ENCODE peak calls at places on chromosome 22, in ten cellular contexts. One of them, this sample, is unnamed. For H3K27me3 and H3K4me1, the result is how much of the 10 kb centered on the place peaks cover.

GRCh38 chr22:22425783-22426624 is 82.5 kb downstream of the ZNF280B start:
- DNase-seq in hepatocyte: no peak
- DNase-seq in transverse colon: no peak
- DNase-seq in fibroblast of lung: no peak
- DNase-seq in PC-9: no peak
- DNase-seq in CD8-positive, alpha-beta T cell: no peak
- DNase-seq in mammary epithelial cell: no peak
- DNase-seq in heart right ventricle: no peak
- DNase-seq in upper lobe of right lung: no peak
- DNase-seq in esophagus squamous epithelium: no peak
- DNase-seq in this sample: no peak

GRCh38 chr22:21926728-21927127 is 25.9 kb downstream of the PPM1F start:
- DNase-seq in hepatocyte: no peak
- DNase-seq in transverse colon: no peak
- DNase-seq in fibroblast of lung: no peak
- DNase-seq in PC-9: no peak
- DNase-seq in CD8-positive, alpha-beta T cell: no peak
- DNase-seq in mammary epithelial cell: no peak
- DNase-seq in heart right ventricle: no peak
- DNase-seq in upper lobe of right lung: no peak
- DNase-seq in esophagus squamous epithelium: no peak
- DNase-seq in this sample: no peak

GRCh38 chr22:30665266-30665665 is 2.4 kb downstream of the DUSP18 start:
- DNase-seq in hepatocyte: no peak
- DNase-seq in transverse colon: peak
- DNase-seq in fibroblast of lung: no peak
- DNase-seq in PC-9: no peak
- DNase-seq in CD8-positive, alpha-beta T cell: no peak
- DNase-seq in mammary epithelial cell: no peak
- DNase-seq in heart right ventricle: no peak
- DNase-seq in upper lobe of right lung: no peak
- DNase-seq in esophagus squamous epithelium: no peak
- DNase-seq in this sample: no peak

GRCh38 chr22:35739642-35740041 is 22.0 kb downstream of the APOL5 start:
- DNase-seq in hepatocyte: no peak
- DNase-seq in transverse colon: no peak
- DNase-seq in fibroblast of lung: no peak
- DNase-seq in PC-9: no peak
- DNase-seq in CD8-positive, alpha-beta T cell: no peak
- DNase-seq in mammary epithelial cell: no peak
- DNase-seq in heart right ventricle: no peak
- DNase-seq in upper lobe of right lung: no peak
- DNase-seq in esophagus squamous epithelium: no peak
- DNase-seq in this sample: peak

GRCh38 chr22:28951969-28952521 is 68.7 kb downstream of the ZNRF3 start:
- DNase-seq in hepatocyte: peak
- DNase-seq in transverse colon: peak
- DNase-seq in fibroblast of lung: peak
- DNase-seq in PC-9: no peak
- DNase-seq in CD8-positive, alpha-beta T cell: no peak
- DNase-seq in mammary epithelial cell: no peak
- DNase-seq in heart right ventricle: no peak
- DNase-seq in upper lobe of right lung: no peak
- DNase-seq in esophagus squamous epithelium: no peak
- DNase-seq in this sample: peak

GRCh38 chr22:29117799-29118477 is 45.1 kb downstream of the KREMEN1 start:
- DNase-seq in hepatocyte: no peak
- DNase-seq in transverse colon: no peak
- DNase-seq in fibroblast of lung: peak
- DNase-seq in PC-9: peak
- DNase-seq in CD8-positive, alpha-beta T cell: no peak
- DNase-seq in mammary epithelial cell: no peak
- DNase-seq in heart right ventricle: no peak
- DNase-seq in upper lobe of right lung: no peak
- DNase-seq in esophagus squamous epithelium: no peak
- DNase-seq in this sample: no peak

GRCh38 chr22:48858856-48859255 is 968.8 kb downstream of the BRD1 start:
- DNase-seq in hepatocyte: no peak
- DNase-seq in transverse colon: no peak
- DNase-seq in fibroblast of lung: no peak
- DNase-seq in PC-9: no peak
- DNase-seq in CD8-positive, alpha-beta T cell: no peak
- DNase-seq in mammary epithelial cell: no peak
- DNase-seq in heart right ventricle: no peak
- DNase-seq in upper lobe of right lung: no peak
- DNase-seq in esophagus squamous epithelium: no peak
- DNase-seq in this sample: no peak

GRCh38 chr22:25953919-25954318 is 211.9 kb downstream of the MYO18B start:
- DNase-seq in hepatocyte: no peak
- DNase-seq in transverse colon: no peak
- DNase-seq in fibroblast of lung: no peak
- DNase-seq in PC-9: no peak
- DNase-seq in CD8-positive, alpha-beta T cell: no peak
- DNase-seq in mammary epithelial cell: no peak
- DNase-seq in heart right ventricle: no peak
- DNase-seq in upper lobe of right lung: no peak
- DNase-seq in esophagus squamous epithelium: no peak
- DNase-seq in this sample: no peak

GRCh38 chr22:35538801-35539321 is 1.8 kb upstream of the RASD2 start:
- DNase-seq in hepatocyte: no peak
- DNase-seq in transverse colon: peak
- DNase-seq in fibroblast of lung: no peak
- DNase-seq in PC-9: no peak
- DNase-seq in CD8-positive, alpha-beta T cell: peak
- DNase-seq in mammary epithelial cell: peak
- DNase-seq in heart right ventricle: no peak
- DNase-seq in upper lobe of right lung: no peak
- DNase-seq in esophagus squamous epithelium: no peak
- DNase-seq in this sample: peak

GRCh38 chr22:16949561-16949960 is 58.5 kb downstream of the GAB4 start:
- DNase-seq in hepatocyte: no peak
- DNase-seq in transverse colon: no peak
- DNase-seq in fibroblast of lung: no peak
- DNase-seq in PC-9: no peak
- DNase-seq in CD8-positive, alpha-beta T cell: no peak
- DNase-seq in mammary epithelial cell: no peak
- DNase-seq in heart right ventricle: no peak
- DNase-seq in upper lobe of right lung: no peak
- DNase-seq in esophagus squamous epithelium: no peak
- DNase-seq in this sample: no peak

GRCh38 chr22:22884010-22884887 is 3.4 kb upstream of the IGLL5 start:
- DNase-seq in hepatocyte: peak
- DNase-seq in transverse colon: peak
- DNase-seq in fibroblast of lung: peak
- DNase-seq in PC-9: no peak
- DNase-seq in CD8-positive, alpha-beta T cell: peak
- DNase-seq in mammary epithelial cell: peak
- DNase-seq in heart right ventricle: no peak
- DNase-seq in upper lobe of right lung: no peak
- DNase-seq in esophagus squamous epithelium: no peak
- DNase-seq in this sample: peak

GRCh38 chr22:38802671-38803121 is 8.8 kb upstream of the DNAL4 start:
- DNase-seq in hepatocyte: peak
- DNase-seq in transverse colon: peak
- DNase-seq in fibroblast of lung: peak
- DNase-seq in PC-9: peak
- DNase-seq in CD8-positive, alpha-beta T cell: no peak
- DNase-seq in mammary epithelial cell: peak
- DNase-seq in heart right ventricle: peak
- DNase-seq in upper lobe of right lung: no peak
- DNase-seq in esophagus squamous epithelium: no peak
- DNase-seq in this sample: peak

DNA sequence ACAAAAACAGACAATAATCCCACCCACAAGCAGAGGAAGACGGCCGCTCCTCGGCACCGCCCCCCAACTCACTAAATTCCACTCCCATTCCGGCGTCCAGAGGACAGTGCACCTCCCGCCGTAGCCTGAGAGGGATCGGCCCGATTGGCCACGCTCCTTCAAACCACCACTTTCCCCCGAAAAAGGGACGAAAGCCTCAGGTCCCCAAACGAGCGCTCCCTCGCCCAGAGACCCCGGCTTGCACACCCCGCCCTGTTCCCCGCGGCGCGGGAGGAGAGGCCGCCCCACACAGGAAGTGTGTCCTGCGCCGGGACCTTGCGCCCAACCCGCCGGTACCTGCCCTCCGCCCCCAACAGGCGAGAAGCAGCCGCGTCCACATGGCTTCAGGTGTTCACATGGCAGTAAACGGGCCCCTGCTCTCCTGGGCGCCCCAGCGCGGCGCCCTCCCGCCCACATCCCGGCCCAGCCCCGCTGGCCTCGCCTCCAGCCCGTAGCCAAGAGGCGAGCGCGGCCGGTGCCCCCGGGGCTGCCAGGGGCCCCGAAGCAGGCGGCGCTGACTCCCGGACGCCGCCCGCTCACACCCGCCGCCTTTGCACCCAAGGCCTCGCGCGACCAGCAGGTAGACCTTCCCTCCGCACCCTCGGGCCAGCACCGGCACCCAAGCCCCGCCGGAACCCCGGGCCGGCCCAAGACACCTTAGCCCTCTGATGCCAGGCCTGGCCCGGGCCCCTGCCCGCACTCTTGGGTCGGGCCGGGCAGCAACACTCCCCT is 861 bp downstream of the TCF20 start:
- DNase-seq in hepatocyte: peak
- DNase-seq in transverse colon: peak
- DNase-seq in fibroblast of lung: no peak
- DNase-seq in PC-9: peak
- DNase-seq in CD8-positive, alpha-beta T cell: peak
- DNase-seq in mammary epithelial cell: peak
- DNase-seq in heart right ventricle: peak
- DNase-seq in upper lobe of right lung: peak
- DNase-seq in esophagus squamous epithelium: no peak
- DNase-seq in this sample: peak
- TF ChIP-seq CTCF in hepatocyte: no peak
- TF ChIP-seq CTCF in transverse colon: no peak
- TF ChIP-seq CTCF in fibroblast of lung: no peak
- TF ChIP-seq CTCF in PC-9: no peak
- TF ChIP-seq CTCF in CD8-positive, alpha-beta T cell: peak
- TF ChIP-seq CTCF in mammary epithelial cell: no peak
- TF ChIP-seq CTCF in heart right ventricle: no peak
- TF ChIP-seq CTCF in upper lobe of right lung: no peak
- TF ChIP-seq CTCF in esophagus squamous epithelium: no peak
- TF ChIP-seq CTCF in this sample: no peak

GRCh38 chr22:42708393-42708792 is 12.3 kb downstream of the A4GALT start:
- DNase-seq in hepatocyte: no peak
- DNase-seq in transverse colon: no peak
- DNase-seq in fibroblast of lung: no peak
- DNase-seq in PC-9: no peak
- DNase-seq in CD8-positive, alpha-beta T cell: no peak
- DNase-seq in mammary epithelial cell: no peak
- DNase-seq in heart right ventricle: no peak
- DNase-seq in upper lobe of right lung: no peak
- DNase-seq in esophagus squamous epithelium: no peak
- DNase-seq in this sample: no peak
- H3K27me3 ChIP-seq in hepatocyte: under half
- H3K27me3 ChIP-seq in transverse colon: under half
- H3K27me3 ChIP-seq in fibroblast of lung: under half
- H3K27me3 ChIP-seq in PC-9: under half
- H3K27me3 ChIP-seq in CD8-positive, alpha-beta T cell: under half
- H3K27me3 ChIP-seq in mammary epithelial cell: under half
- H3K27me3 ChIP-seq in heart right ventricle: under half
- H3K27me3 ChIP-seq in upper lobe of right lung: under half
- H3K27me3 ChIP-seq in esophagus squamous epithelium: under half
- H3K27me3 ChIP-seq in this sample: under half

GRCh38 chr22:37660709-37661045 is 2.2 kb downstream of the PDXP start:
- DNase-seq in hepatocyte: no peak
- DNase-seq in transverse colon: no peak
- DNase-seq in fibroblast of lung: no peak
- DNase-seq in PC-9: no peak
- DNase-seq in CD8-positive, alpha-beta T cell: no peak
- DNase-seq in mammary epithelial cell: no peak
- DNase-seq in heart right ventricle: no peak
- DNase-seq in upper lobe of right lung: no peak
- DNase-seq in esophagus squamous epithelium: no peak
- DNase-seq in this sample: no peak

GRCh38 chr22:37659066-37659896 is 758 bp downstream of the PDXP start:
- DNase-seq in hepatocyte: peak
- DNase-seq in transverse colon: peak
- DNase-seq in fibroblast of lung: no peak
- DNase-seq in PC-9: no peak
- DNase-seq in CD8-positive, alpha-beta T cell: no peak
- DNase-seq in mammary epithelial cell: no peak
- DNase-seq in heart right ventricle: no peak
- DNase-seq in upper lobe of right lung: no peak
- DNase-seq in esophagus squamous epithelium: no peak
- DNase-seq in this sample: peak

GRCh38 chr22:37659897-37660708 is 1.6 kb downstream of the PDXP start:
- DNase-seq in hepatocyte: no peak
- DNase-seq in transverse colon: peak
- DNase-seq in fibroblast of lung: no peak
- DNase-seq in PC-9: no peak
- DNase-seq in CD8-positive, alpha-beta T cell: no peak
- DNase-seq in mammary epithelial cell: no peak
- DNase-seq in heart right ventricle: no peak
- DNase-seq in upper lobe of right lung: no peak
- DNase-seq in esophagus squamous epithelium: no peak
- DNase-seq in this sample: no peak

GRCh38 chr22:37657590-37658132 is 862 bp upstream of the PDXP start:
- DNase-seq in hepatocyte: no peak
- DNase-seq in transverse colon: no peak
- DNase-seq in fibroblast of lung: no peak
- DNase-seq in PC-9: peak
- DNase-seq in CD8-positive, alpha-beta T cell: no peak
- DNase-seq in mammary epithelial cell: peak
- DNase-seq in heart right ventricle: no peak
- DNase-seq in upper lobe of right lung: no peak
- DNase-seq in esophagus squamous epithelium: no peak
- DNase-seq in this sample: no peak

GRCh38 chr22:37658133-37659065 is at the start of gene PDXP:
- DNase-seq in hepatocyte: peak
- DNase-seq in transverse colon: peak
- DNase-seq in fibroblast of lung: peak
- DNase-seq in PC-9: peak
- DNase-seq in CD8-positive, alpha-beta T cell: peak
- DNase-seq in mammary epithelial cell: peak
- DNase-seq in heart right ventricle: peak
- DNase-seq in upper lobe of right lung: peak
- DNase-seq in esophagus squamous epithelium: peak
- DNase-seq in this sample: peak
- H3K4me1 ChIP-seq in hepatocyte: under half
- H3K4me1 ChIP-seq in transverse colon: under half
- H3K4me1 ChIP-seq in fibroblast of lung: under half
- H3K4me1 ChIP-seq in PC-9: under half
- H3K4me1 ChIP-seq in CD8-positive, alpha-beta T cell: under half
- H3K4me1 ChIP-seq in mammary epithelial cell: under half
- H3K4me1 ChIP-seq in heart right ventricle: half or more
- H3K4me1 ChIP-seq in upper lobe of right lung: under half
- H3K4me1 ChIP-seq in esophagus squamous epithelium: under half
- H3K4me1 ChIP-seq in this sample: under half

DNA sequence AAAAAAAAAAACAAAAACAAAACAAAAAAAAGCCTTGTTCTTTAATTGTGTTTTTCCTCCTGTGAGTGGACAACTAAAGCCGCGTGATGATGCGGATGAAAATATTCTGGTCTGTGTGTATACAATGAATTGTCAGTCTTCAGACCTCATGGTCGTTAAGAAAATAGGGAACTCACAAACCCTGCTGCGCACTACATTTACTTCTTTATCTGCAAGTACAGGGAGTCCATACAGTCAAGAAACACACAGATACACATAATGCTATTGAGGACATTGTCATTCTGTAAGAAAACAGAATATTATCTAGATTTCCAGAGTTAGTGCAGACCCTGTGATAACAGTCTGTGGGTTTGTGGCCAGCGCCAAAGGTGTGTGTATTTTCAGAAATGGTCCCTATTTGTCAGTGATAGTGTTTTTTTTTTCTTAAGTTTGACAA is 17.3 kb upstream of the ADSL start:
- DNase-seq in hepatocyte: no peak
- DNase-seq in transverse colon: no peak
- DNase-seq in fibroblast of lung: no peak
- DNase-seq in PC-9: no peak
- DNase-seq in CD8-positive, alpha-beta T cell: no peak
- DNase-seq in mammary epithelial cell: no peak
- DNase-seq in heart right ventricle: no peak
- DNase-seq in upper lobe of right lung: no peak
- DNase-seq in esophagus squamous epithelium: no peak
- DNase-seq in this sample: no peak
- TF ChIP-seq CTCF in hepatocyte: no peak
- TF ChIP-seq CTCF in transverse colon: no peak
- TF ChIP-seq CTCF in fibroblast of lung: no peak
- TF ChIP-seq CTCF in PC-9: no peak
- TF ChIP-seq CTCF in CD8-positive, alpha-beta T cell: no peak
- TF ChIP-seq CTCF in mammary epithelial cell: no peak
- TF ChIP-seq CTCF in heart right ventricle: no peak
- TF ChIP-seq CTCF in upper lobe of right lung: no peak
- TF ChIP-seq CTCF in esophagus squamous epithelium: no peak
- TF ChIP-seq CTCF in this sample: no peak